ENCODE peak calls at places on chromosomes 7 and 10, in four cellular contexts. One of them, this sample, is unnamed.
A peak's percentile ranks its signal among the peaks of the same experiment; 100 is the strongest.

GRCh38 chr10:80289451-80290287 is at the start of gene MAT1A:
- DNase-seq in GM12878: no peak
- DNase-seq in H1: no peak
- DNase-seq in HepG2: peak; percentile 84
- DNase-seq in this sample: no peak

GRCh38 chr10:92688927-92689662 is 660 bp upstream of the HHEX start:
- DNase-seq in GM12878: no peak
- DNase-seq in H1: peak; percentile 76
- DNase-seq in HepG2: peak; percentile 55
- DNase-seq in this sample: no peak

GRCh38 chr7:17095001-17095574 is 203.4 kb upstream of the AHR start:
- DNase-seq in GM12878: no peak
- DNase-seq in H1: no peak
- DNase-seq in HepG2: no peak
- DNase-seq in this sample: no peak

GRCh38 chr7:29538322-29538874 is 25.2 kb upstream of the PRR15 start:
- DNase-seq in GM12878: no peak
- DNase-seq in H1: no peak
- DNase-seq in HepG2: no peak
- DNase-seq in this sample: no peak

GRCh38 chr7:64672414-64672813 is 6.5 kb downstream of the ZNF107 start:
- DNase-seq in GM12878: no peak
- DNase-seq in H1: no peak
- DNase-seq in HepG2: no peak
- DNase-seq in this sample: no peak

GRCh38 chr10:31742255-31742654 is 186.4 kb downstream of the ARHGAP12 start:
- DNase-seq in GM12878: no peak
- DNase-seq in H1: no peak
- DNase-seq in HepG2: no peak
- DNase-seq in this sample: no peak

GRCh38 chr7:99762680-99763327 is 21.2 kb downstream of the CYP3A4 start:
- DNase-seq in GM12878: no peak
- DNase-seq in H1: no peak
- DNase-seq in HepG2: no peak
- DNase-seq in this sample: no peak

GRCh38 chr10:70620020-70620289 is 17.4 kb upstream of the PRF1 start:
- DNase-seq in GM12878: no peak
- DNase-seq in H1: no peak
- DNase-seq in HepG2: no peak
- DNase-seq in this sample: no peak

GRCh38 chr7:134823400-134823799 is 44.0 kb downstream of the CALD1 start:
- DNase-seq in GM12878: no peak
- DNase-seq in H1: no peak
- DNase-seq in HepG2: no peak
- DNase-seq in this sample: no peak

GRCh38 chr10:86523348-86523747 is 1.8 kb upstream of the WAPL start:
- DNase-seq in GM12878: no peak
- DNase-seq in H1: no peak
- DNase-seq in HepG2: peak; percentile 21
- DNase-seq in this sample: no peak

GRCh38 chr10:114869500-114869899 is 47.9 kb downstream of the FHIP2A start:
- DNase-seq in GM12878: no peak
- DNase-seq in H1: no peak
- DNase-seq in HepG2: no peak
- DNase-seq in this sample: no peak

GRCh38 chr7:82234457-82235049 is 209.0 kb downstream of the CACNA2D1 start:
- DNase-seq in GM12878: no peak
- DNase-seq in H1: no peak
- DNase-seq in HepG2: peak; percentile 16
- DNase-seq in this sample: peak; percentile 15

GRCh38 chr7:122304604-122304975 is at the start of gene FEZF1:
- DNase-seq in GM12878: no peak
- DNase-seq in H1: no peak
- DNase-seq in HepG2: peak; percentile 30
- DNase-seq in this sample: no peak

GRCh38 chr10:79336739-79337138 is 10.5 kb upstream of the PPIF start:
- DNase-seq in GM12878: no peak
- DNase-seq in H1: no peak
- DNase-seq in HepG2: no peak
- DNase-seq in this sample: no peak

GRCh38 chr7:120583835-120584586 is 273.9 kb downstream of the TSPAN12 start:
- DNase-seq in GM12878: no peak
- DNase-seq in H1: no peak
- DNase-seq in HepG2: no peak
- DNase-seq in this sample: no peak

GRCh38 chr10:101267336-101267735 is 38.1 kb upstream of the LBX1 start:
- DNase-seq in GM12878: no peak
- DNase-seq in H1: no peak
- DNase-seq in HepG2: no peak
- DNase-seq in this sample: no peak

GRCh38 chr7:98193474-98194180 is 17.6 kb upstream of the BHLHA15 start:
- DNase-seq in GM12878: no peak
- DNase-seq in H1: no peak
- DNase-seq in HepG2: no peak
- DNase-seq in this sample: no peak

GRCh38 chr10:102701272-102701671 is 12.9 kb downstream of the ARL3 start:
- DNase-seq in GM12878: no peak
- DNase-seq in H1: no peak
- DNase-seq in HepG2: no peak
- DNase-seq in this sample: no peak

GRCh38 chr7:81284576-81284975 is 365.7 kb upstream of the SEMA3C start:
- DNase-seq in GM12878: no peak
- DNase-seq in H1: no peak
- DNase-seq in HepG2: no peak
- DNase-seq in this sample: no peak

GRCh38 chr7:130388671-130389070 is 8.4 kb downstream of the CPA1 start:
- DNase-seq in GM12878: no peak
- DNase-seq in H1: peak; percentile 17
- DNase-seq in HepG2: no peak
- DNase-seq in this sample: no peak

GRCh38 chr7:91940171-91940570 is 491 bp upstream of the AKAP9 start:
- DNase-seq in GM12878: no peak
- DNase-seq in H1: peak; percentile 49
- DNase-seq in HepG2: peak; percentile 14
- DNase-seq in this sample: no peak

GRCh38 chr10:100745882-100746412 is 565 bp downstream of the PAX2 start:
- DNase-seq in GM12878: no peak
- DNase-seq in H1: peak; percentile 82
- DNase-seq in HepG2: no peak
- DNase-seq in this sample: no peak

GRCh38 chr7:1647961-1648631 is 22.0 kb upstream of the ELFN1 start:
- DNase-seq in GM12878: no peak
- DNase-seq in H1: peak; percentile 54
- DNase-seq in HepG2: no peak
- DNase-seq in this sample: no peak

GRCh38 chr7:90710466-90710850 is 114.3 kb downstream of the CDK14 start:
- DNase-seq in GM12878: no peak
- DNase-seq in H1: no peak
- DNase-seq in HepG2: no peak
- DNase-seq in this sample: no peak

GRCh38 chr7:133794490-133794889 is 332.6 kb upstream of the LRGUK start:
- DNase-seq in GM12878: no peak
- DNase-seq in H1: no peak
- DNase-seq in HepG2: no peak
- DNase-seq in this sample: no peak

GRCh38 chr10:125174360-125174759 is 14.0 kb upstream of the CTBP2 start:
- DNase-seq in GM12878: no peak
- DNase-seq in H1: no peak
- DNase-seq in HepG2: no peak
- DNase-seq in this sample: no peak

GRCh38 chr10:51090190-51090589 is 15.9 kb downstream of the PRKG1 start:
- DNase-seq in GM12878: no peak
- DNase-seq in H1: no peak
- DNase-seq in HepG2: no peak
- DNase-seq in this sample: no peak

GRCh38 chr7:70597071-70597470 is 534.9 kb upstream of the GALNT17 start:
- DNase-seq in GM12878: no peak
- DNase-seq in H1: no peak
- DNase-seq in HepG2: no peak
- DNase-seq in this sample: no peak
- TF ChIP-seq SUZ12 in GM12878: no peak
- TF ChIP-seq SUZ12 in H1: no peak
- TF ChIP-seq SUZ12 in HepG2: no peak
- TF ChIP-seq SUZ12 in this sample: no peak

DNA sequence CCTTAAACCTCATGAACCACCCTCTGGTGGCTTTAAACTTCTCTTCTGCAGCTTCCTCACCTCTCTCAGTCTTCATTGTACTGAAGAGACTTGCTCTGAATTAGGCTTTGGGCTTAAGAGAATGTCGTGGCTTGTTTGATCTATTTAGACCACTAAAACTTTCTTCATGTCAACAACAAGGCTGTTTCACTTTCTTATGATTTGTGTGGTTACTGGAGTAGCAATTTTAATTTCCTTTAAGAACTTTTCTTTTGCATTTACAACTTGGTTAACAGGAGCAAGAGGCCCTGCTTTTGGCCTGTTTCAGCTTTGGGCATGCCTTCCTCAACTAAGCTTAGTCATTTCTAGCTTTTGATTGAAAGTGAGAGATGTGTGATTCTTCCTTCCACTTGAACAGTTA is 38.1 kb upstream of the CDHR3 start:
- DNase-seq in GM12878: peak; percentile 44
- DNase-seq in H1: no peak
- DNase-seq in HepG2: no peak
- DNase-seq in this sample: no peak
- TF ChIP-seq YY1 in GM12878: no peak
- TF ChIP-seq YY1 in H1: no peak
- TF ChIP-seq YY1 in HepG2: no peak
- TF ChIP-seq YY1 in this sample: no peak

DNA sequence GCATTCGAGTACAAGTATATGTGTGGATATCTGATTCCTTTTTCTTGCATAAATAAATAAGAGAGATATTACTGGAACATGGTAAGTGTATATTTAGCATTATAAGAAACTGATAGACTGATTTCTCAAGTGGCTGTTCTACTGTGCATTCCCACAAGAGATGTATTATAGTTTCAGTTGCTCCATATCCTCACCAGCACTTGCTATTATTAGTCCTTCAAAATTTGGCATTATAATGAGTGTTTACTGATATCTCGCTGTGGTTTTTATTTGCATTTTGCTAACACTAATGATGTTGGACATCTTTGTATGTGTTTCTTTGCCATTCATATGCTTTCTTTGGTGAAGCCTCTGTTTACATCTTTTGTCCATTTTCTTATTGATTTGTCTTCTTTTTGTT is 4.4 kb upstream of the CLRN3 start:
- DNase-seq in GM12878: no peak
- DNase-seq in H1: no peak
- DNase-seq in HepG2: no peak
- DNase-seq in this sample: no peak
- TF ChIP-seq SUZ12 in GM12878: no peak
- TF ChIP-seq SUZ12 in H1: no peak
- TF ChIP-seq SUZ12 in HepG2: no peak
- TF ChIP-seq SUZ12 in this sample: no peak

GRCh38 chr7:37815969-37816371 is 32.4 kb upstream of the NME8 start:
- DNase-seq in GM12878: peak; percentile 78
- DNase-seq in H1: no peak
- DNase-seq in HepG2: no peak
- DNase-seq in this sample: no peak

GRCh38 chr7:37817219-37817618 is 31.2 kb upstream of the NME8 start:
- DNase-seq in GM12878: no peak
- DNase-seq in H1: no peak
- DNase-seq in HepG2: no peak
- DNase-seq in this sample: no peak

GRCh38 chr7:37822946-37823345 is 25.5 kb upstream of the NME8 start:
- DNase-seq in GM12878: no peak
- DNase-seq in H1: no peak
- DNase-seq in HepG2: no peak
- DNase-seq in this sample: no peak

GRCh38 chr7:37820708-37821468 is 27.5 kb upstream of the NME8 start:
- DNase-seq in GM12878: no peak
- DNase-seq in H1: no peak
- DNase-seq in HepG2: no peak
- DNase-seq in this sample: no peak

GRCh38 chr7:37818023-37818422 is 30.4 kb upstream of the NME8 start:
- DNase-seq in GM12878: no peak
- DNase-seq in H1: no peak
- DNase-seq in HepG2: no peak
- DNase-seq in this sample: no peak
- TF ChIP-seq YY1 in GM12878: no peak
- TF ChIP-seq YY1 in H1: no peak
- TF ChIP-seq YY1 in HepG2: no peak
- TF ChIP-seq YY1 in this sample: no peak

DNA sequence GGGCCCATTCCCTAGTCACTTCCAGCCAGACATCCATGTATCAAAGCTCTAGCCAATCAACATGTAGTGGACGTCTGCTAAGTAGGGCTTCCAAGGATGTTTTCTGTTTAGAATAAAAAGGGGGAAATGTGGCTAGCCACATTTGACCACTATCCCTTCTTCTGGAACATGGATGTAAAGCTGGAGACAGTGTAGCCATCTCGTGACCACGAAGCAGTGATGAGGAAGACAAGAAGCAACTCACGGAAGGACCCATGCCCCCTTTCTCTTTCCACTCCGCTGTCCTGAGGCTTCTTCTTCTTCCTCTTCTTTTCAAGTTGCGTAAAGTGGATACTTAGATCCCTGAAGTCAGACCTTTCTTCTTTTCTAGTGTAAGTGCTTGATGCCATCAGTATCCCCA is 594.3 kb downstream of the SDK1 start:
- DNase-seq in GM12878: no peak
- DNase-seq in H1: no peak
- DNase-seq in HepG2: no peak
- DNase-seq in this sample: no peak
- TF ChIP-seq SUZ12 in GM12878: no peak
- TF ChIP-seq SUZ12 in H1: no peak
- TF ChIP-seq SUZ12 in HepG2: no peak
- TF ChIP-seq SUZ12 in this sample: no peak

GRCh38 chr7:27158436-27159277 is 2.2 kb upstream of the HOXA7 start:
- DNase-seq in GM12878: no peak
- DNase-seq in H1: peak; percentile 52
- DNase-seq in HepG2: no peak
- DNase-seq in this sample: no peak
- TF ChIP-seq YY1 in GM12878: no peak
- TF ChIP-seq YY1 in H1: no peak
- TF ChIP-seq YY1 in HepG2: no peak
- TF ChIP-seq YY1 in this sample: no peak

GRCh38 chr10:132063432-132063831 is 2.3 kb upstream of the JAKMIP3 start:
- DNase-seq in GM12878: no peak
- DNase-seq in H1: no peak
- DNase-seq in HepG2: no peak
- DNase-seq in this sample: no peak
- TF ChIP-seq SUZ12 in GM12878: no peak
- TF ChIP-seq SUZ12 in H1: no peak
- TF ChIP-seq SUZ12 in HepG2: no peak
- TF ChIP-seq SUZ12 in this sample: no peak